ENCODE peak calls at places on chromosomes 12 and 14, in six cellular contexts. H is HepG2, E is left ventricle myocardium inferior, R is colonic mucosa, M is omental fat pad, A is HFFc6. Y is an unnamed sample.

GRCh38 chr14:79395061-79395460 is 816.2 kb downstream of the DIO2 start:
- DNase-seq in M (no peak), R (no peak), E (no peak), A (peak), H (no peak), Y (no peak)

GRCh38 chr12:114668151-114668891 is 15.7 kb downstream of the TBX3 start:
- DNase-seq in E (peak), M (peak), R (peak), A (peak), H (peak), Y (peak)

GRCh38 chr14:60773558-60773957 is 39.0 kb downstream of the MNAT1 start:
- DNase-seq in E (no peak), R (no peak), H (no peak), A (no peak), M (no peak), Y (no peak)

GRCh38 chr14:101071493-101071891 is 168.0 kb upstream of the RTL1 start:
- DNase-seq in A (no peak), E (no peak), M (peak), R (peak), H (no peak), Y (peak)

GRCh38 chr12:123306200-123306599 is 34.5 kb upstream of the CDK2AP1 start:
- DNase-seq in M (no peak), E (no peak), H (no peak), R (no peak), A (no peak), Y (no peak)

GRCh38 chr14:46574236-46574970 is 77.2 kb downstream of the RPL10L start:
- DNase-seq in M (no peak), H (no peak), R (no peak), A (no peak), E (no peak), Y (no peak)

GRCh38 chr12:95198914-95199313 is 18.4 kb downstream of the FGD6 start:
- DNase-seq in M (no peak), E (no peak), H (no peak), R (no peak), A (no peak), Y (no peak)

GRCh38 chr14:103314496-103315277 is 19.4 kb upstream of the EIF5 start:
- DNase-seq in A (no peak), R (no peak), E (no peak), M (no peak), H (peak), Y (no peak)

GRCh38 chr12:9674226-9674590 is 4.7 kb downstream of the CLEC2D start:
- DNase-seq in R (peak), H (no peak), A (no peak), M (no peak), E (no peak), Y (no peak)

GRCh38 chr12:21648378-21648777 is 9.3 kb downstream of the LDHB start:
- DNase-seq in M (no peak), R (no peak), H (no peak), A (no peak), E (no peak), Y (no peak)

GRCh38 chr14:81176224-81176623 is 44.5 kb downstream of the GTF2A1 start:
- DNase-seq in A (no peak), M (peak), E (peak), R (no peak), H (no peak), Y (no peak)

GRCh38 chr12:121779422-121779895 is 14.0 kb downstream of the RHOF start:
- DNase-seq in R (no peak), E (no peak), A (no peak), H (no peak), M (no peak), Y (no peak)

GRCh38 chr12:21912318-21912717 is 28.9 kb downstream of the ABCC9 start:
- DNase-seq in M (no peak), H (no peak), E (no peak), A (no peak), R (no peak), Y (no peak)

GRCh38 chr12:4177257-4177656 is 96.3 kb upstream of the CCND2 start:
- DNase-seq in R (no peak), E (no peak), M (no peak), A (no peak), H (no peak), Y (no peak)

GRCh38 chr12:131928080-131928764 is 854 bp upstream of the PUS1 start:
- DNase-seq in A (no peak), M (no peak), R (no peak), H (no peak), E (no peak), Y (no peak)

GRCh38 chr12:105930612-105931011 is 208.1 kb downstream of the NUAK1 start:
- DNase-seq in M (no peak), R (no peak), E (no peak), A (no peak), H (no peak), Y (no peak)

GRCh38 chr14:105087963-105088811 is 23.0 kb upstream of the GPR132 start:
- DNase-seq in M (no peak), A (peak), E (peak), H (peak), R (peak), Y (peak)

GRCh38 chr14:74867673-74868072 is 8.3 kb downstream of the PROX2 start:
- DNase-seq in H (no peak), E (no peak), A (no peak), R (no peak), M (no peak), Y (no peak)

GRCh38 chr14:29168149-29168548 is 401.6 kb downstream of the FOXG1 start:
- DNase-seq in R (no peak), A (no peak), M (no peak), E (no peak), H (peak), Y (no peak)

GRCh38 chr14:71324767-71325272 is 417.6 kb downstream of the PCNX1 start:
- DNase-seq in A (no peak), R (peak), M (no peak), H (no peak), E (no peak), Y (peak)

GRCh38 chr14:92600318-92601053 is 86.9 kb downstream of the RIN3 start:
- DNase-seq in H (no peak), A (peak), E (no peak), R (no peak), M (no peak), Y (no peak)

GRCh38 chr14:92601757-92602417 is 88.3 kb downstream of the RIN3 start:
- DNase-seq in A (no peak), M (no peak), H (no peak), R (no peak), E (no peak), Y (no peak)

GRCh38 chr14:92599786-92600185 is 86.2 kb downstream of the RIN3 start:
- DNase-seq in E (no peak), H (no peak), M (no peak), R (no peak), A (peak), Y (no peak)

GRCh38 chr14:92603309-92604257 is 90.0 kb downstream of the RIN3 start:
- DNase-seq in R (no peak), H (no peak), E (peak), M (no peak), A (peak), Y (no peak)

GRCh38 chr14:92601131-92601710 is 87.6 kb downstream of the RIN3 start:
- DNase-seq in A (no peak), E (no peak), H (no peak), M (no peak), R (no peak), Y (no peak)
- TF ChIP-seq CTCF in A (no peak), E (no peak), H (no peak), M (no peak), R (no peak), Y (no peak)

DNA sequence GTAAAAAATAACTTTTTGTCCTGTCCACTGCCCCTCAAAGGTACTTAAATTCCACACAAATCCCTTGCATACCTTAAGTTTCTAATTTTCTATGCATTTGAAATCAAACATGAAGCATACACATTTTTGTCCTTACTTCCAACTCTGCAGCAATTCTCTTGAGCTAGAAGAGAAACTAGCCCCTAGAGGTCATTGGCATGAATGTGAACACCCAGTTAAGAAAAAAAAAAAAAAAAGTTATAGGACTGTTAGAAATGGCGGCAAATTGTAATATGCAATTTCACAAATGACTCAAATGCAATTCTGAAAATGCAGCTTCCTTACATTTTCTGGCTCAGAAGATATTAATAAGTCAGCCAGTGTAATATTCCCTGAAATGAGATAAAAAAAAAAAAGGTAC is 4.6 kb upstream of the ESR2 start:
- DNase-seq in M (no peak), H (peak), A (no peak), R (no peak), E (no peak), Y (no peak)
- TF ChIP-seq CTCF in M (no peak), H (no peak), A (peak), R (no peak), E (no peak), Y (no peak)

GRCh38 chr12:119804011-119804641 is 73.0 kb downstream of the CIT start:
- DNase-seq in E (peak), R (no peak), H (peak), A (peak), M (no peak), Y (peak)
- TF ChIP-seq CTCF in E (peak), R (no peak), H (peak), A (peak), M (no peak), Y (peak)

GRCh38 chr14:69712217-69712565 is 54.8 kb upstream of the SRSF5 start:
- DNase-seq in R (no peak), H (no peak), E (no peak), A (no peak), M (no peak), Y (no peak)
- TF ChIP-seq CTCF in R (no peak), H (no peak), E (no peak), A (no peak), M (no peak), Y (no peak)

GRCh38 chr14:77612011-77612620 is 4.3 kb downstream of the SPTLC2 start:
- DNase-seq in R (no peak), M (no peak), E (no peak), A (peak), H (no peak), Y (no peak)

GRCh38 chr14:77607741-77608302 is 8.6 kb downstream of the SPTLC2 start:
- DNase-seq in M (no peak), E (no peak), A (no peak), R (no peak), H (no peak), Y (no peak)

GRCh38 chr14:77613207-77613606 is 3.2 kb downstream of the SPTLC2 start:
- DNase-seq in H (no peak), R (no peak), E (no peak), M (no peak), A (no peak), Y (no peak)

GRCh38 chr14:77610553-77610952 is 5.9 kb downstream of the SPTLC2 start:
- DNase-seq in E (no peak), H (no peak), A (no peak), R (no peak), M (no peak), Y (no peak)

DNA sequence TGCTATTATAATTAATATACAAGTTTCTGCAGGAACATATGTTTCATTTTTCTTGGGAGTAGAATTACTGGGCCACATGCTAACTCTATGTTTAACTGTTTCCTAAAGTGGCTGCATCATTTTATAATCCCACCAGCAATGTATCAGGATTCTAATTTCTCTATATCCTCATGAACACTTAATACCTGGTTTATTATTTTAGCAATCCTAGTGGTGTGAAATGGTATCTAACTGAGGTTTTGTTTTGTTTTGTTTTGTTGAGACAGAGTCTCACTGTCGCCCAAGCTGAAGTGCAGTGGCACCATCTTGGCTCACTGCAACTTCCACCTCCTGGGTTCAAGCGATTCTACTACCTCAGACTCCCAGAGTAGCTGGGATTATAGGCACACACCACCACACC is 6.5 kb downstream of the SPTLC2 start:
- DNase-seq in M (no peak), R (no peak), A (no peak), E (no peak), H (no peak), Y (no peak)
- TF ChIP-seq CTCF in M (no peak), R (no peak), A (peak), E (no peak), H (no peak), Y (no peak)

DNA sequence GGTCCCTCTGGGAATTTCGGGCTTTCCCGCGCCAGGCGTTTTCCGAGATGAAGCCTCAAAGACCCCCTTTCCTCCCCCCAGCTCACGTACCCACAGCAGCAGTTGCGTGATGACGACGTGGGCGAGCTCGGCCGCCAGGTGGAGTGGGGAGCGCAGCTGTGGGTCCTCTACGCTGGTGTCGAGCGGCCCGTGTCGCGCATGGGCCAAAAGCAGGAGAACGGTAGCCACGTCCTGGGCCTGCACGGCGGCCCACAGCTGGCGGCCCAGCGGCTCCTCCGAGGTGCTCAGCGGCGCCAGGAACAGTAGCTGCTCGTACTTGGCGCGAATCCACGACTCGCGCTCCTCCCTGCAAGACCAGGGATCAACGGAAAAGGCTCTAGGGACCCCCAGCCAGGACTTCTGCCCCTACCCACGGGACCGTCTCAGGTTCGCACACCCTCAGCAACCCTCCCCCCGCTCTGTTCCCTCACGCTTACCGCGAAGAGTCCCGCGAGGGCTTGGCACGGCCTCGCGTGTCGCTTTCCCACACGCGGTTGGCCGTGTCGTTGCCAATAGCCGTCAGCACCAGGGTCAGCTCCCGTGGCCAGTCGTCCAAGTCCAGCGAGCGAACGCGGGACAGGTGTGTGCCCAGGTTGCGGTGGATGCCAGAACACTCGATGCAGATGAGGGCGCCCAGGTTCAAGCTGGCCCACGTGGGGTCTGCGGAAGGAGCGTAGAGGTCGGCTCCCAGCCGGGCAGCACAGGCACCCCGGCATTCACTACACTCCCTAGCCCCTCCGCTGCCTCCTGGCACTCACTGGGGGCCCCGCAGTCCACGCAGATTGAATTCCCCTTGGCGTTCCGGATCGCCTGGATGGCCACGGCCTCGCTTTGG is 11.4 kb downstream of the AGAP2 start:
- DNase-seq in R (peak), M (no peak), E (peak), A (peak), H (no peak), Y (peak)
- TF ChIP-seq CTCF in R (no peak), M (no peak), E (peak), A (peak), H (peak), Y (peak)